ENCODE peak calls at places on chromosomes 1 and 21, in nine cellular contexts. N, O, S, Q, P, T, R, Y and D are unnamed samples.
A peak's percentile ranks its signal among the peaks of the same experiment; 100 is the strongest.

GRCh38 chr1:30081379-30082102 is 641.8 kb downstream of the MATN1 start:
- DNase-seq in T (no peak), N (no peak), P (no peak), O (no peak), S (no peak), R (no peak), Q (no peak), Y (no peak), D (no peak)

GRCh38 chr1:205382561-205382960 is 25.8 kb upstream of the KLHDC8A start:
- DNase-seq in R (no peak), P (no peak), Y (no peak), S (no peak), Q (no peak), N (no peak), T (no peak), O (no peak), D (no peak)

GRCh38 chr1:200095057-200095577 is 67.6 kb downstream of the NR5A2 start:
- DNase-seq in O (no peak), T (no peak), P (no peak), Y (no peak), R (no peak), Q (no peak), N (no peak), S (no peak), D (no peak)

GRCh38 chr1:169968174-169968573 is 74.5 kb upstream of the SCYL3 start:
- DNase-seq in P (no peak), N (no peak), Y (no peak), Q (no peak), T (no peak), S (no peak), O (no peak), R (no peak), D (no peak)

GRCh38 chr1:9836632-9836960 is 12.8 kb upstream of the CLSTN1 start:
- DNase-seq in Y (peak; percentile 4), R (no peak), P (no peak), T (no peak), S (no peak), O (no peak), N (no peak), Q (peak; percentile 41), D (no peak)

GRCh38 chr21:24375201-24375600 is 1232.1 kb downstream of the MRPL39 start:
- DNase-seq in T (no peak), S (no peak), R (peak; percentile 5), O (no peak), Q (no peak), P (no peak), N (no peak), Y (no peak), D (peak; percentile 18)

GRCh38 chr1:43273708-43274107 is 3.9 kb downstream of the TMEM125 start:
- DNase-seq in Q (no peak), P (no peak), T (no peak), Y (no peak), N (no peak), S (peak; percentile 12), O (no peak), R (no peak), D (no peak)

GRCh38 chr1:27862671-27863551 is 9.4 kb upstream of the THEMIS2 start:
- DNase-seq in Q (peak; percentile 41), S (peak; percentile 81), N (peak; percentile 99), Y (peak; percentile 95), P (no peak), R (no peak), O (peak; percentile 37), T (no peak), D (peak; percentile 61)

GRCh38 chr1:166390406-166390805 is 223.6 kb upstream of the FAM78B start:
- DNase-seq in S (no peak), P (no peak), Q (no peak), T (no peak), Y (no peak), N (no peak), O (no peak), R (no peak), D (no peak)

GRCh38 chr21:45027241-45028196 is 46.9 kb upstream of the ADARB1 start:
- DNase-seq in T (no peak), N (no peak), P (no peak), O (no peak), Q (no peak), Y (peak; percentile 6), S (peak; percentile 72), R (no peak), D (no peak)

GRCh38 chr1:63753591-63753990 is 20.2 kb upstream of the ROR1 start:
- DNase-seq in P (no peak), O (no peak), T (no peak), Q (no peak), S (no peak), N (no peak), Y (no peak), R (no peak), D (no peak)

GRCh38 chr1:41713557-41714327 is 205.0 kb downstream of the HIVEP3 start:
- DNase-seq in P (no peak), Y (peak; percentile 81), Q (no peak), T (no peak), R (no peak), N (peak; percentile 63), S (no peak), O (no peak), D (no peak)

GRCh38 chr1:37741130-37741529 is 23.8 kb downstream of the EPHA10 start:
- DNase-seq in Q (no peak), N (no peak), O (no peak), R (no peak), S (peak; percentile 43), Y (no peak), T (no peak), P (no peak), D (no peak)

GRCh38 chr1:34740161-34740875 is 14.5 kb upstream of the GJB5 start:
- DNase-seq in Q (no peak), R (no peak), S (no peak), O (no peak), Y (no peak), P (no peak), N (no peak), T (peak; percentile 17), D (no peak)

GRCh38 chr21:45535341-45536081 is 6.7 kb downstream of the SLC19A1 start:
- DNase-seq in S (peak; percentile 87), N (no peak), R (no peak), P (no peak), O (no peak), T (no peak), Q (no peak), Y (no peak), D (no peak)

GRCh38 chr1:29820401-29820800 is 584.1 kb downstream of the PTPRU start:
- DNase-seq in S (no peak), T (no peak), P (no peak), O (no peak), Q (no peak), N (no peak), Y (no peak), R (no peak), D (no peak)

GRCh38 chr21:33261635-33262034 is 4.5 kb upstream of the IL10RB start:
- DNase-seq in Y (no peak), S (no peak), T (no peak), N (no peak), P (no peak), O (no peak), R (no peak), Q (peak; percentile 32), D (peak; percentile 57)

GRCh38 chr1:214586621-214587020 is 16.4 kb upstream of the CENPF start:
- DNase-seq in S (no peak), Q (no peak), O (no peak), T (no peak), P (no peak), R (no peak), Y (no peak), N (no peak), D (no peak)

GRCh38 chr1:13730751-13731482 is 30.9 kb downstream of the PRDM2 start:
- DNase-seq in S (no peak), T (no peak), Q (peak; percentile 97), P (no peak), N (no peak), Y (peak; percentile 32), R (peak; percentile 55), O (no peak), D (peak; percentile 99)